ENCODE peak calls at places on chromosomes 12 and 14, in seven cellular contexts. One of them, this sample, is unnamed.

GRCh38 chr14:100666403-100666802 is 60.3 kb upstream of the DLK1 start:
- DNase-seq in SK-N-SH: no peak
- DNase-seq in endodermal cell: peak; percentile 48
- DNase-seq in uterus: no peak
- DNase-seq in substantia nigra: no peak
- DNase-seq in pancreas: no peak
- DNase-seq in sigmoid colon: no peak
- DNase-seq in this sample: no peak

GRCh38 chr14:50521912-50522341 is 10.4 kb downstream of the MAP4K5 start:
- DNase-seq in SK-N-SH: no peak
- DNase-seq in pancreas: no peak
- DNase-seq in uterus: no peak
- DNase-seq in sigmoid colon: no peak
- DNase-seq in substantia nigra: no peak
- DNase-seq in endodermal cell: no peak
- DNase-seq in this sample: no peak

GRCh38 chr12:81992461-81992860 is 233.3 kb upstream of the PPFIA2 start:
- DNase-seq in sigmoid colon: no peak
- DNase-seq in substantia nigra: no peak
- DNase-seq in pancreas: no peak
- DNase-seq in uterus: no peak
- DNase-seq in endodermal cell: peak; percentile 84
- DNase-seq in SK-N-SH: peak; percentile 13
- DNase-seq in this sample: no peak

GRCh38 chr12:127909031-127909430 is 357.9 kb upstream of the TMEM132C start:
- DNase-seq in substantia nigra: no peak
- DNase-seq in sigmoid colon: no peak
- DNase-seq in uterus: no peak
- DNase-seq in endodermal cell: no peak
- DNase-seq in SK-N-SH: no peak
- DNase-seq in pancreas: no peak
- DNase-seq in this sample: no peak

GRCh38 chr14:91405241-91405721 is 12.3 kb downstream of the CCDC88C start:
- DNase-seq in sigmoid colon: no peak
- DNase-seq in SK-N-SH: no peak
- DNase-seq in endodermal cell: no peak
- DNase-seq in uterus: no peak
- DNase-seq in pancreas: no peak
- DNase-seq in substantia nigra: no peak
- DNase-seq in this sample: no peak

GRCh38 chr12:94172031-94172430 is 23.7 kb downstream of the PLXNC1 start:
- DNase-seq in sigmoid colon: no peak
- DNase-seq in uterus: no peak
- DNase-seq in pancreas: peak; percentile 26
- DNase-seq in SK-N-SH: no peak
- DNase-seq in endodermal cell: no peak
- DNase-seq in substantia nigra: no peak
- DNase-seq in this sample: no peak

GRCh38 chr12:1970331-1970900 is 33.8 kb downstream of the DCP1B start:
- DNase-seq in pancreas: no peak
- DNase-seq in substantia nigra: no peak
- DNase-seq in uterus: no peak
- DNase-seq in endodermal cell: no peak
- DNase-seq in sigmoid colon: no peak
- DNase-seq in SK-N-SH: no peak
- DNase-seq in this sample: no peak

GRCh38 chr12:91603060-91603459 is 420.4 kb upstream of the DCN start:
- DNase-seq in pancreas: no peak
- DNase-seq in sigmoid colon: no peak
- DNase-seq in SK-N-SH: no peak
- DNase-seq in substantia nigra: no peak
- DNase-seq in endodermal cell: no peak
- DNase-seq in uterus: no peak
- DNase-seq in this sample: no peak

GRCh38 chr12:94151577-94151976 is 3.2 kb downstream of the PLXNC1 start:
- DNase-seq in uterus: no peak
- DNase-seq in SK-N-SH: no peak
- DNase-seq in pancreas: no peak
- DNase-seq in sigmoid colon: no peak
- DNase-seq in substantia nigra: no peak
- DNase-seq in endodermal cell: peak; percentile 48
- DNase-seq in this sample: no peak

GRCh38 chr12:112781767-112782166 is 9.8 kb upstream of the RPH3A start:
- DNase-seq in pancreas: no peak
- DNase-seq in SK-N-SH: no peak
- DNase-seq in endodermal cell: no peak
- DNase-seq in sigmoid colon: no peak
- DNase-seq in substantia nigra: no peak
- DNase-seq in uterus: no peak
- DNase-seq in this sample: no peak

GRCh38 chr12:50638482-50638880 is 125.4 kb upstream of the ATF1 start:
- DNase-seq in sigmoid colon: no peak
- DNase-seq in pancreas: no peak
- DNase-seq in uterus: no peak
- DNase-seq in substantia nigra: no peak
- DNase-seq in SK-N-SH: no peak
- DNase-seq in endodermal cell: no peak
- DNase-seq in this sample: no peak

GRCh38 chr14:61696753-61697318 is 1.5 kb downstream of the HIF1A start:
- DNase-seq in SK-N-SH: no peak
- DNase-seq in pancreas: no peak
- DNase-seq in endodermal cell: no peak
- DNase-seq in uterus: no peak
- DNase-seq in substantia nigra: no peak
- DNase-seq in sigmoid colon: no peak
- DNase-seq in this sample: no peak

GRCh38 chr12:20376984-20377383 is 8.6 kb downstream of the PDE3A start:
- DNase-seq in sigmoid colon: no peak
- DNase-seq in SK-N-SH: peak; percentile 14
- DNase-seq in pancreas: no peak
- DNase-seq in endodermal cell: no peak
- DNase-seq in uterus: no peak
- DNase-seq in substantia nigra: no peak
- DNase-seq in this sample: no peak

GRCh38 chr12:76688627-76689026 is 75.3 kb upstream of the ZDHHC17 start:
- DNase-seq in endodermal cell: no peak
- DNase-seq in uterus: no peak
- DNase-seq in pancreas: no peak
- DNase-seq in substantia nigra: no peak
- DNase-seq in SK-N-SH: no peak
- DNase-seq in sigmoid colon: no peak
- DNase-seq in this sample: no peak

GRCh38 chr12:103269962-103270361 is 225.8 kb downstream of the C12orf42 start:
- DNase-seq in pancreas: no peak
- DNase-seq in endodermal cell: no peak
- DNase-seq in SK-N-SH: no peak
- DNase-seq in substantia nigra: no peak
- DNase-seq in uterus: no peak
- DNase-seq in sigmoid colon: no peak
- DNase-seq in this sample: no peak

GRCh38 chr14:97107760-97108159 is 310.6 kb downstream of the VRK1 start:
- DNase-seq in substantia nigra: no peak
- DNase-seq in sigmoid colon: no peak
- DNase-seq in uterus: no peak
- DNase-seq in pancreas: no peak
- DNase-seq in SK-N-SH: no peak
- DNase-seq in endodermal cell: no peak
- DNase-seq in this sample: peak; percentile 8

GRCh38 chr14:99157676-99158075 is 114.3 kb downstream of the BCL11B start:
- DNase-seq in substantia nigra: no peak
- DNase-seq in endodermal cell: no peak
- DNase-seq in sigmoid colon: no peak
- DNase-seq in uterus: no peak
- DNase-seq in SK-N-SH: no peak
- DNase-seq in pancreas: no peak
- DNase-seq in this sample: no peak

GRCh38 chr14:61736751-61737150 is 25.5 kb upstream of the SNAPC1 start:
- DNase-seq in sigmoid colon: no peak
- DNase-seq in substantia nigra: no peak
- DNase-seq in pancreas: no peak
- DNase-seq in uterus: no peak
- DNase-seq in endodermal cell: no peak
- DNase-seq in SK-N-SH: no peak
- DNase-seq in this sample: no peak

GRCh38 chr14:30005114-30005698 is 77.6 kb upstream of the PRKD1 start:
- DNase-seq in sigmoid colon: no peak
- DNase-seq in SK-N-SH: peak; percentile 19
- DNase-seq in substantia nigra: no peak
- DNase-seq in uterus: no peak
- DNase-seq in endodermal cell: no peak
- DNase-seq in pancreas: no peak
- DNase-seq in this sample: peak; percentile 38

GRCh38 chr12:51067771-51068170 is 15.6 kb downstream of the CSRNP2 start:
- DNase-seq in SK-N-SH: no peak
- DNase-seq in pancreas: no peak
- DNase-seq in uterus: no peak
- DNase-seq in endodermal cell: no peak
- DNase-seq in substantia nigra: no peak
- DNase-seq in sigmoid colon: no peak
- DNase-seq in this sample: no peak

GRCh38 chr14:92679246-92679645 is 69.2 kb downstream of the LGMN start:
- DNase-seq in uterus: no peak
- DNase-seq in substantia nigra: no peak
- DNase-seq in SK-N-SH: no peak
- DNase-seq in sigmoid colon: peak; percentile 49
- DNase-seq in endodermal cell: no peak
- DNase-seq in pancreas: no peak
- DNase-seq in this sample: no peak

GRCh38 chr12:139585-139984 is 73.0 kb downstream of the IQSEC3 start:
- DNase-seq in pancreas: no peak
- DNase-seq in substantia nigra: no peak
- DNase-seq in sigmoid colon: no peak
- DNase-seq in SK-N-SH: no peak
- DNase-seq in endodermal cell: peak; percentile 81
- DNase-seq in uterus: no peak
- DNase-seq in this sample: no peak

GRCh38 chr12:147242-147641 is 66.7 kb downstream of the SLC6A12 start:
- DNase-seq in sigmoid colon: no peak
- DNase-seq in pancreas: no peak
- DNase-seq in uterus: no peak
- DNase-seq in substantia nigra: no peak
- DNase-seq in SK-N-SH: no peak
- DNase-seq in endodermal cell: no peak
- DNase-seq in this sample: no peak

GRCh38 chr12:144650-145284 is 69.2 kb downstream of the SLC6A12 start:
- DNase-seq in substantia nigra: no peak
- DNase-seq in uterus: no peak
- DNase-seq in pancreas: no peak
- DNase-seq in sigmoid colon: no peak
- DNase-seq in SK-N-SH: no peak
- DNase-seq in endodermal cell: no peak
- DNase-seq in this sample: no peak

GRCh38 chr12:145369-145960 is 68.5 kb downstream of the SLC6A12 start:
- DNase-seq in sigmoid colon: no peak
- DNase-seq in endodermal cell: no peak
- DNase-seq in pancreas: no peak
- DNase-seq in SK-N-SH: no peak
- DNase-seq in substantia nigra: no peak
- DNase-seq in uterus: no peak
- DNase-seq in this sample: no peak

DNA sequence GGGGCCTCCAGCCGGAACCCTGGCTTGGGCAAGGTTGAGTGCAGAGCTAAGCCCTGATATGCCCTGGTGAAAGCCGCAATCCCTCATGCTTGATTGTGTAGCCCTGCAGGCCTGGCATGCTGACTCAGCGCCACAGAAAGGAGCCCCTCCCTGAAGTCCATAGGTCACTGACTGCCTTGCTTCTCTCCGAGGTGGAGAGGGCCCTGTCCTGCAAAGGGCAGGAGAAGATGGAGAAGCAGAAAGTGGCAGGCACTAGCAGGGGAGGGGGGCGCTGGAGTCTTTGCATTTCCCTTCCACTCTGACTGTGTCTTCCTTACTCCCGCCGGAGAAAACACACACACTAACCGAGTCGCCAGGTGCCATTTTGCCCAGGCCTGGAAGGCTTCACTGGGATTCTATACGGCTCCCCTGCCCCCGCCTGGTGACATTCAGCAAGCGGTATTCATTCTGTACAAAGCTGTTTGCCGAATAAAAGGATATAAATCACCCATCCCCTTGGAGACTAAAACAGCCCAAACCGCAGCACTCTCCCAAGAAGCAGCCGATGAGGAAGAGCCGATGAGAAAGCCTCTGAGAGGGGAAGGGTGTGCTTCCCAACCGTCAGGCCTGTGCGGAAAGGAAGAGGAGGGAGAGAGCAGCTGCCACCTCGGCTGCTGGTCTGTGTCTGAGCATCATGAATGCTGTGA is 69.8 kb downstream of the SLC6A12 start:
- DNase-seq in substantia nigra: no peak
- DNase-seq in endodermal cell: no peak
- DNase-seq in sigmoid colon: no peak
- DNase-seq in uterus: no peak
- DNase-seq in SK-N-SH: no peak
- DNase-seq in pancreas: no peak
- DNase-seq in this sample: no peak
- H3K27ac ChIP-seq in substantia nigra: no peak overlapping the region
- H3K27ac ChIP-seq in endodermal cell: no peak overlapping the region
- H3K27ac ChIP-seq in sigmoid colon: no peak overlapping the region
- H3K27ac ChIP-seq in uterus: no peak overlapping the region
- H3K27ac ChIP-seq in SK-N-SH: no peak overlapping the region
- H3K27ac ChIP-seq in pancreas: no peak overlapping the region
- H3K27ac ChIP-seq in this sample: no peak overlapping the region

DNA sequence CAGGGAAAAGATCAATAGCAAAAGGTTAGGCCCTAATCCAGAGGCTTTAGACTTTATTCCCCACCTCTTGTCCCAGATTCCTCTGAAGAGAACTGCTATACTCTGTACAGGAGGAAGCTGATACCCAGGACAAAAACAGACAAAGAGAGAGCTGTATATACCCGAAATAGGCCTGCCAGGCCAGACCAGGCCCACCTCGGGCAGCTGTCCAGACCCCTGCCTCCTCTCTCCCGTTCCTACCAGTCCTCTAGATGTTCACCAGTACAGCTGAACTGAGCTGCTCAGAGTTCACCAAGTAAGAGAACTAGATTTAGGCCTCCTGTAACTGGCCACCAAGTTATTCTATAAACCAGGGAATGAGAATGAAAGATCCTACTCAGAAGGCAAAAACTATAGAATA is 4.7 kb downstream of the CHD4 start:
- DNase-seq in pancreas: no peak
- DNase-seq in uterus: no peak
- DNase-seq in substantia nigra: no peak
- DNase-seq in sigmoid colon: no peak
- DNase-seq in endodermal cell: no peak
- DNase-seq in SK-N-SH: no peak
- DNase-seq in this sample: no peak
- H3K27ac ChIP-seq in pancreas: no peak overlapping the region
- H3K27ac ChIP-seq in uterus: peak overlapping the region; percentile 98
- H3K27ac ChIP-seq in substantia nigra: peak overlapping the region; percentile 7
- H3K27ac ChIP-seq in sigmoid colon: peak overlapping the region; percentile 97
- H3K27ac ChIP-seq in endodermal cell: no peak overlapping the region
- H3K27ac ChIP-seq in SK-N-SH: no peak overlapping the region
- H3K27ac ChIP-seq in this sample: peak overlapping the region; percentile 65

GRCh38 chr14:22847661-22848341 is 11.4 kb downstream of the MMP14 start:
- DNase-seq in SK-N-SH: peak; percentile 57
- DNase-seq in sigmoid colon: peak; percentile 73
- DNase-seq in uterus: peak; percentile 42
- DNase-seq in endodermal cell: peak; percentile 57
- DNase-seq in substantia nigra: no peak
- DNase-seq in pancreas: no peak
- DNase-seq in this sample: no peak
- H3K27ac ChIP-seq in SK-N-SH: peak overlapping the region; percentile 53
- H3K27ac ChIP-seq in sigmoid colon: peak overlapping the region; percentile 92
- H3K27ac ChIP-seq in uterus: peak overlapping the region; percentile 100
- H3K27ac ChIP-seq in endodermal cell: peak overlapping the region; percentile 26
- H3K27ac ChIP-seq in substantia nigra: no peak overlapping the region
- H3K27ac ChIP-seq in pancreas: peak overlapping the region; percentile 32
- H3K27ac ChIP-seq in this sample: peak overlapping the region; percentile 99

GRCh38 chr12:125418902-125419564 is 353.8 kb downstream of the AACS start:
- DNase-seq in endodermal cell: no peak
- DNase-seq in uterus: no peak
- DNase-seq in SK-N-SH: no peak
- DNase-seq in sigmoid colon: no peak
- DNase-seq in pancreas: no peak
- DNase-seq in substantia nigra: no peak
- DNase-seq in this sample: no peak
- H3K27ac ChIP-seq in endodermal cell: no peak overlapping the region
- H3K27ac ChIP-seq in uterus: no peak overlapping the region
- H3K27ac ChIP-seq in SK-N-SH: no peak overlapping the region
- H3K27ac ChIP-seq in sigmoid colon: no peak overlapping the region
- H3K27ac ChIP-seq in pancreas: no peak overlapping the region
- H3K27ac ChIP-seq in substantia nigra: no peak overlapping the region
- H3K27ac ChIP-seq in this sample: no peak overlapping the region

This sample was measured in RWPE1.